ENCODE peak calls at places on chromosomes 6 and 20, in six cellular contexts. Q is B cell, E is GM03348, B is T-helper 9 cell, P is ovary, U is occipital lobe. C is an unnamed sample.

GRCh38 chr6:32415521-32416019 is 8.6 kb upstream of the BTNL2 start:
- DNase-seq in B (peak), U (peak), P (peak), E (peak), Q (peak), C (no peak)

GRCh38 chr6:5053038-5053437 is 32.1 kb upstream of the PPP1R3G start:
- DNase-seq in U (no peak), Q (no peak), E (no peak), B (no peak), P (no peak), C (no peak)

GRCh38 chr6:145899915-145900569 is 64.1 kb downstream of the SHPRH start:
- DNase-seq in P (no peak), Q (no peak), U (no peak), E (no peak), B (no peak), C (no peak)

GRCh38 chr6:11732036-11732545 is 46.5 kb downstream of the ADTRP start:
- DNase-seq in E (peak), Q (peak), B (no peak), P (no peak), U (no peak), C (no peak)

GRCh38 chr6:55449219-55449618 is 122.0 kb downstream of the GFRAL start:
- DNase-seq in P (no peak), Q (no peak), E (no peak), U (no peak), B (no peak), C (no peak)

GRCh38 chr6:134437376-134437775 is 119.5 kb upstream of the SGK1 start:
- DNase-seq in U (no peak), E (no peak), B (no peak), Q (no peak), P (no peak), C (no peak)

GRCh38 chr20:57610261-57610952 is 9.8 kb downstream of the ZBP1 start:
- DNase-seq in P (peak), Q (no peak), U (no peak), E (no peak), B (no peak), C (no peak)

GRCh38 chr6:170554086-170554887 is at the start of gene TBP:
- DNase-seq in Q (peak), P (peak), B (peak), U (peak), E (peak), C (peak)

GRCh38 chr20:9409352-9409751 is 105.0 kb upstream of the LAMP5 start:
- DNase-seq in E (peak), U (no peak), P (no peak), Q (no peak), B (no peak), C (no peak)

C was measured in chondrocyte.